ENCODE peak calls at places on chromosome 14, in eight cellular contexts. F is adrenal gland, R is PC-3, S is HFF-Myc, K is transverse colon, H is stomach, G is esophagus squamous epithelium, V is astrocyte of the cerebellum. Z is an unnamed sample.

GRCh38 chr14:20748439-20748838 is 2.8 kb downstream of the EDDM3A start:
- DNase-seq in F (no peak), R (no peak), S (no peak), K (peak), H (no peak), G (no peak), V (no peak), Z (no peak)

GRCh38 chr14:83863042-83863441 is 1666.9 kb upstream of the FLRT2 start:
- DNase-seq in F (no peak), R (no peak), S (no peak), K (no peak), H (no peak), G (no peak), V (no peak), Z (no peak)

GRCh38 chr14:99755629-99756603 is 37.3 kb upstream of the EML1 start:
- DNase-seq in F (peak), R (peak), S (no peak), K (peak), H (peak), G (no peak), V (peak), Z (peak)

GRCh38 chr14:67187826-67188225 is 1.4 kb upstream of the GARIN2 start:
- DNase-seq in F (no peak), R (peak), S (peak), K (no peak), H (peak), G (no peak), V (peak), Z (peak)

GRCh38 chr14:39015360-39015961 is 87.6 kb downstream of the SEC23A start:
- DNase-seq in F (no peak), R (peak), S (peak), K (peak), H (no peak), G (no peak), V (peak), Z (peak)

GRCh38 chr14:59305836-59306555 is 117.5 kb downstream of the DAAM1 start:
- DNase-seq in F (no peak), R (peak), S (no peak), K (no peak), H (no peak), G (no peak), V (no peak), Z (no peak)

GRCh38 chr14:51681411-51681810 is 29.7 kb downstream of the FRMD6 start:
- DNase-seq in F (no peak), R (no peak), S (no peak), K (no peak), H (no peak), G (no peak), V (no peak), Z (no peak)

GRCh38 chr14:99190696-99191662 is 81.0 kb downstream of the BCL11B start:
- DNase-seq in F (no peak), R (no peak), S (no peak), K (no peak), H (no peak), G (no peak), V (no peak), Z (no peak)

GRCh38 chr14:102693006-102693755 is 84.1 kb upstream of the TRAF3 start:
- DNase-seq in F (no peak), R (no peak), S (no peak), K (no peak), H (no peak), G (no peak), V (no peak), Z (no peak)

GRCh38 chr14:94041551-94042346 is 15.6 kb downstream of the OTUB2 start:
- DNase-seq in F (no peak), R (no peak), S (no peak), K (no peak), H (peak), G (no peak), V (no peak), Z (peak)

GRCh38 chr14:53620325-53620716 is 336.3 kb downstream of the BMP4 start:
- DNase-seq in F (no peak), R (no peak), S (no peak), K (no peak), H (no peak), G (no peak), V (peak), Z (no peak)

GRCh38 chr14:70317969-70318634 is 41.4 kb downstream of the COX16 start:
- DNase-seq in F (peak), R (peak), S (peak), K (peak), H (peak), G (no peak), V (peak), Z (peak)

GRCh38 chr14:48247972-48248371 is 572.6 kb upstream of the MDGA2 start:
- DNase-seq in F (no peak), R (no peak), S (no peak), K (no peak), H (no peak), G (no peak), V (no peak), Z (no peak)

GRCh38 chr14:41668346-41668745 is 61.7 kb downstream of the LRFN5 start:
- DNase-seq in F (no peak), R (no peak), S (peak), K (no peak), H (no peak), G (no peak), V (peak), Z (no peak)

GRCh38 chr14:94612174-94612573 is at the start of gene SERPINA3:
- DNase-seq in F (no peak), R (no peak), S (no peak), K (no peak), H (no peak), G (no peak), V (no peak), Z (no peak)

GRCh38 chr14:75822522-75823288 is 159.1 kb downstream of the TGFB3 start:
- DNase-seq in F (no peak), R (peak), S (peak), K (no peak), H (no peak), G (no peak), V (peak), Z (peak)

GRCh38 chr14:28294834-28295440 is 471.6 kb upstream of the FOXG1 start:
- DNase-seq in F (no peak), R (peak), S (no peak), K (no peak), H (no peak), G (no peak), V (no peak), Z (peak)

GRCh38 chr14:33715223-33715528 is 235.7 kb downstream of the EGLN3 start:
- DNase-seq in F (no peak), R (no peak), S (no peak), K (no peak), H (no peak), G (no peak), V (no peak), Z (no peak)

GRCh38 chr14:54699087-54699530 is 132.2 kb downstream of the SAMD4A start:
- DNase-seq in F (no peak), R (no peak), S (no peak), K (no peak), H (no peak), G (no peak), V (no peak), Z (no peak)

GRCh38 chr14:34496679-34497513 is 34.9 kb upstream of the SPTSSA start:
- DNase-seq in F (peak), R (peak), S (peak), K (peak), H (peak), G (peak), V (peak), Z (peak)

GRCh38 chr14:21108791-21109190 is 7.9 kb downstream of the TMEM253 start:
- DNase-seq in F (no peak), R (no peak), S (no peak), K (no peak), H (no peak), G (no peak), V (no peak), Z (no peak)

GRCh38 chr14:71711619-71712018 is 220.6 kb upstream of the RGS6 start:
- DNase-seq in F (no peak), R (peak), S (no peak), K (no peak), H (no peak), G (no peak), V (peak), Z (peak)

GRCh38 chr14:89232366-89233070 is 184.5 kb downstream of the FOXN3 start:
- DNase-seq in F (no peak), R (no peak), S (no peak), K (no peak), H (no peak), G (no peak), V (no peak), Z (no peak)

GRCh38 chr14:53409289-53409688 is 256.2 kb upstream of the DDHD1 start:
- DNase-seq in F (no peak), R (no peak), S (no peak), K (no peak), H (no peak), G (no peak), V (no peak), Z (no peak)

GRCh38 chr14:54344445-54344844 is 52.4 kb upstream of the CDKN3 start:
- DNase-seq in F (no peak), R (no peak), S (no peak), K (no peak), H (no peak), G (no peak), V (no peak), Z (no peak)

GRCh38 chr14:23561259-23561658 is 5.2 kb downstream of the THTPA start:
- DNase-seq in F (no peak), R (no peak), S (no peak), K (no peak), H (no peak), G (no peak), V (no peak), Z (no peak)

DNA sequence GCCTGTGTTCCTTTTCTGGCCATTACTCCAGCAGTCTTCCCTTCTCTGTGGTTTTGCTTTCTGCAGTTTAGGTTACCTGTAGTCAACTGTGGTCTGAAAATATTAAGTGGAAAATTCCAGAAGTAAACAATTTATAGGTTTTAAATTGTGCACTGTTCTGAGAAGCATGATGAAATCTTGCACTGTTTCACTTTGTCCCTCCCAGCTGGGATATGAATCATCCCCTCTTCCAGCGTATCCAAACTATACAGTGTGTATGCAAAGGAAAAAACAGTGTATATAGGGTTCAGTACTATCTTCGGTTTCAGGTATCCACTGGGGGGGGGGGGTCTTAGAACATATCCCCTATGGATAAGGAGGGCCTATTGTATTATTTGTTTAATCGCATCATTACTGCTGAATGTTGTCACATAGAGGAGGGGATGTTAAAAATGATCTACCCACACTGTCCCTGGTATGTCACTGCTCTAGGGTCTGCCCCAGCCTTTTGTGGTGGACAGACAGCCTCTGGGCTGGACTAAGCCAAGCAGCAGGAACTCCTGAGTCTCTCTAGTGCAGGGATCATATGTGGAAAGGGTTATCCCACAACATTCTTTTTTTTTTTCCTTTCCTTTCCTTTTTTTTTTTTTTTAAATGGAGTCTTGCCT is 109.1 kb upstream of the MAX start:
- DNase-seq in F (peak), R (peak), S (no peak), K (no peak), H (no peak), G (no peak), V (peak), Z (peak)
- H3K4me3 ChIP-seq in F (no peak), R (peak), S (no peak), K (no peak), H (no peak), G (no peak), V (no peak), Z (no peak)

DNA sequence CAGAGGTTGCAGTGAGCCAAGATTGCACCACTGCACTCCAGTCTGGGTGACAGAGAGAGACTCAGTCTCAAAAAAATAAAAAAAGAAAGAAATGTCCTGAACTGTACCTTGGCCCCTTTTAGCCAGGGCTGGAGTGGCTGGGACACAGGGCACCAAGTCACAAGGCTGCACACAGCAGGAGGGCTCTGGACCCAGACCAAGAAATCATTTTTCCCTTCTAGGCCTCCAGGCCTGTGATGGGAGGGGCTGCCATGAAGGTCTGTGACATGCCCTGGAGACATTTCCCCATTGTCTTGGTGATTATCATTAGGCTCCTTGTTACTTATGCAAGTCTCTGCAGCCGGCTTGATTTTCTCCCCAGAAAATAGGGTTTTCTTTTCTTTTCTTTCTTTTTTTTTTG is 5.1 kb upstream of the ACOT6 start:
- DNase-seq in F (no peak), R (no peak), S (no peak), K (no peak), H (no peak), G (no peak), V (no peak), Z (no peak)
- TF ChIP-seq CTCF in F (no peak), R (no peak), S (no peak), K (no peak), H (no peak), G (no peak), V (no peak), Z (no peak)

GRCh38 chr14:50403433-50403832 is 6.8 kb upstream of the CDKL1 start:
- DNase-seq in F (no peak), R (no peak), S (no peak), K (no peak), H (no peak), G (no peak), V (no peak), Z (no peak)
- H3K4me3 ChIP-seq in F (no peak), R (no peak), S (no peak), K (no peak), H (no peak), G (no peak), V (no peak), Z (no peak)

DNA sequence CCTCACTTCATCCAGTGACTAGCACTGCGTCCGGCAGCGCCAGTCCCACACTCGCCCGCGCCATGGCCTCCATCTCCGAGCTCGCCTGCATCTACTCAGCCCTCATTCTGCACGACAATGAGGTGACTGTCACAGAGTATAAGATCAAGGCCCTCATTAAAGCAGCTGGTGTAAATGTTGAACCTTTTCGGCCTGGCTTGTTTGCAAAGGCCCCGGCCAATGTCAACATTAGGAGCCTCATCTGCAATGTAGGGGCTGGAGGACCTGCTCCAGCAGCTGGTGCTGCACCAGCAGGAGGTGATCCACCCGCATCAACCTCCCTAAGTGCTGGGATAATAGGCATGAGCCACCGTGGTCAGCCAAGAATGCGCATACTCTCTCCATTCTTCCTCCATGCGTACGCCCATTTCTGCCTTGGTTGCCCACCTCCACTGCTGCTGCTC is 59.9 kb downstream of the IRF2BPL start:
- DNase-seq in F (no peak), R (no peak), S (no peak), K (no peak), H (peak), G (no peak), V (peak), Z (no peak)
- TF ChIP-seq CTCF in F (no peak), R (no peak), S (no peak), K (no peak), H (no peak), G (no peak), V (peak), Z (peak)